ENCODE peak calls at places on chromosomes 2 and 18, in eight cellular contexts. C is fibroblast of the aortic adventitia, W is hepatocyte, S is BJ, R is A549, M is GM23338, H is sigmoid colon, K is HCT116. D is an unnamed sample.

GRCh38 chr18:77206676-77207370 is 42.8 kb upstream of the GALR1 start:
- DNase-seq in C (peak), W (no peak), S (no peak), R (no peak), M (no peak), H (peak), K (no peak), D (peak)

GRCh38 chr2:196422361-196422760 is 217.2 kb upstream of the CCDC150 start:
- DNase-seq in C (no peak), W (no peak), S (no peak), R (no peak), M (no peak), H (no peak), K (no peak), D (no peak)

GRCh38 chr2:169237286-169237685 is 125.0 kb downstream of the LRP2 start:
- DNase-seq in C (no peak), W (no peak), S (no peak), R (no peak), M (no peak), H (no peak), K (no peak), D (no peak)

GRCh38 chr2:28406276-28407096 is 13.8 kb downstream of the FOSL2 start:
- DNase-seq in C (no peak), W (no peak), S (no peak), R (no peak), M (no peak), H (peak), K (no peak), D (peak)

GRCh38 chr2:101753207-101753616 is 55.7 kb downstream of the MAP4K4 start:
- DNase-seq in C (peak), W (no peak), S (no peak), R (no peak), M (no peak), H (no peak), K (no peak), D (peak)

GRCh38 chr2:120883607-120884405 is 148.1 kb downstream of the GLI2 start:
- DNase-seq in C (no peak), W (no peak), S (no peak), R (no peak), M (peak), H (no peak), K (no peak), D (no peak)

GRCh38 chr2:36672199-36672598 is 24.3 kb upstream of the VIT start:
- DNase-seq in C (peak), W (peak), S (no peak), R (peak), M (peak), H (no peak), K (peak), D (peak)

GRCh38 chr2:219209236-219209635 is 2.7 kb downstream of the ZFAND2B start:
- DNase-seq in C (no peak), W (no peak), S (no peak), R (no peak), M (no peak), H (peak), K (no peak), D (no peak)

GRCh38 chr18:24068945-24069693 is 54.6 kb downstream of the TTC39C start:
- DNase-seq in C (no peak), W (no peak), S (no peak), R (no peak), M (no peak), H (no peak), K (no peak), D (no peak)

GRCh38 chr2:16245481-16246054 is 305.2 kb downstream of the MYCN start:
- DNase-seq in C (no peak), W (no peak), S (no peak), R (no peak), M (no peak), H (no peak), K (no peak), D (no peak)

GRCh38 chr18:55967019-55967418 is 379.0 kb upstream of the TCF4 start:
- DNase-seq in C (no peak), W (no peak), S (no peak), R (no peak), M (no peak), H (no peak), K (no peak), D (no peak)

GRCh38 chr2:226963528-226963927 is 127.7 kb downstream of the RHBDD1 start:
- DNase-seq in C (peak), W (peak), S (no peak), R (peak), M (no peak), H (no peak), K (peak), D (peak)

GRCh38 chr2:119517433-119517832 is 6.8 kb downstream of the SCTR start:
- DNase-seq in C (peak), W (peak), S (no peak), R (peak), M (peak), H (no peak), K (peak), D (peak)

GRCh38 chr18:34991561-34991960 is 49.7 kb upstream of the MAPRE2 start:
- DNase-seq in C (no peak), W (no peak), S (no peak), R (no peak), M (no peak), H (no peak), K (no peak), D (no peak)

GRCh38 chr2:67792796-67793195 is 270.0 kb downstream of the C1D start:
- DNase-seq in C (no peak), W (no peak), S (no peak), R (no peak), M (no peak), H (no peak), K (no peak), D (no peak)

GRCh38 chr2:234970467-234970866 is 18.6 kb downstream of the SH3BP4 start:
- DNase-seq in C (peak), W (no peak), S (peak), R (no peak), M (no peak), H (no peak), K (no peak), D (no peak)

GRCh38 chr2:52145005-52145404 is 1113.1 kb upstream of the NRXN1 start:
- DNase-seq in C (peak), W (no peak), S (no peak), R (no peak), M (no peak), H (no peak), K (no peak), D (peak)

GRCh38 chr2:178761759-178762371 is 45.4 kb downstream of the TTN start:
- DNase-seq in C (peak), W (peak), S (no peak), R (peak), M (peak), H (no peak), K (peak), D (peak)

GRCh38 chr2:223586261-223586660 is 15.9 kb downstream of the SCG2 start:
- DNase-seq in C (peak), W (no peak), S (peak), R (peak), M (no peak), H (no peak), K (no peak), D (peak)

GRCh38 chr2:203934006-203934632 is 2.4 kb upstream of the ICOS start:
- DNase-seq in C (no peak), W (no peak), S (no peak), R (no peak), M (no peak), H (no peak), K (no peak), D (no peak)

GRCh38 chr2:1727101-1727771 is 17.1 kb downstream of the PXDN start:
- DNase-seq in C (peak), W (no peak), S (no peak), R (no peak), M (no peak), H (peak), K (no peak), D (peak)

GRCh38 chr2:9212010-9212638 is 5.5 kb downstream of the ASAP2 start:
- DNase-seq in C (no peak), W (peak), S (no peak), R (no peak), M (no peak), H (no peak), K (no peak), D (no peak)

GRCh38 chr2:237283136-237283928 is 130.6 kb downstream of the COL6A3 start:
- DNase-seq in C (peak), W (no peak), S (no peak), R (no peak), M (no peak), H (no peak), K (no peak), D (no peak)

GRCh38 chr2:172806426-172807008 is 70.9 kb downstream of the RAPGEF4 start:
- DNase-seq in C (peak), W (peak), S (no peak), R (peak), M (peak), H (no peak), K (peak), D (peak)

GRCh38 chr2:20745924-20746555 is 76.9 kb downstream of the LDAH start:
- DNase-seq in C (no peak), W (no peak), S (no peak), R (peak), M (no peak), H (no peak), K (no peak), D (peak)

GRCh38 chr2:98508690-98509054 is 64.0 kb downstream of the INPP4A start:
- DNase-seq in C (no peak), W (no peak), S (no peak), R (no peak), M (no peak), H (peak), K (no peak), D (peak)

GRCh38 chr2:219722276-219722883 is 95.0 kb downstream of the SLC4A3 start:
- DNase-seq in C (no peak), W (peak), S (no peak), R (no peak), M (no peak), H (no peak), K (peak), D (no peak)

GRCh38 chr2:59664946-59665345 is 888.5 kb downstream of the BCL11A start:
- DNase-seq in C (no peak), W (no peak), S (no peak), R (no peak), M (no peak), H (no peak), K (no peak), D (no peak)

GRCh38 chr2:71813801-71814470 is 333.7 kb downstream of the CYP26B1 start:
- DNase-seq in C (no peak), W (no peak), S (no peak), R (no peak), M (no peak), H (no peak), K (no peak), D (no peak)

GRCh38 chr2:85536479-85536878 is 2.5 kb upstream of the MAT2A start:
- DNase-seq in C (peak), W (peak), S (peak), R (no peak), M (no peak), H (no peak), K (no peak), D (peak)

GRCh38 chr18:5068856-5069255 is 128.2 kb downstream of the AKAIN1 start:
- DNase-seq in C (peak), W (no peak), S (no peak), R (no peak), M (no peak), H (no peak), K (no peak), D (no peak)

GRCh38 chr18:5075297-5075696 is 121.8 kb downstream of the AKAIN1 start:
- DNase-seq in C (no peak), W (no peak), S (no peak), R (no peak), M (no peak), H (no peak), K (no peak), D (no peak)

GRCh38 chr18:5073026-5073944 is 123.8 kb downstream of the AKAIN1 start:
- DNase-seq in C (peak), W (peak), S (no peak), R (peak), M (peak), H (no peak), K (peak), D (peak)
- TF ChIP-seq CTCF in C (peak), W (peak), S (peak), R (peak), M (peak), H (no peak), K (peak), D (peak)

GRCh38 chr2:200309296-200309846 is 2.9 kb downstream of the SPATS2L start:
- DNase-seq in C (no peak), W (no peak), S (no peak), R (no peak), M (no peak), H (no peak), K (no peak), D (no peak)
- H3K4me3 ChIP-seq in C (peak), W (peak), S (peak), R (no peak), M (peak), H (peak), K (no peak), D (peak)

GRCh38 chr2:3078684-3079083 is 298.9 kb downstream of the EIPR1 start:
- DNase-seq in C (no peak), W (no peak), S (no peak), R (peak), M (no peak), H (no peak), K (no peak), D (no peak)
- TF ChIP-seq CTCF in C (no peak), W (no peak), S (no peak), R (no peak), M (no peak), H (no peak), K (no peak), D (no peak)

GRCh38 chr2:130150181-130151144 is 5.6 kb upstream of the CCDC74B start:
- DNase-seq in C (no peak), W (no peak), S (no peak), R (no peak), M (peak), H (peak), K (no peak), D (no peak)
- H3K4me3 ChIP-seq in C (no peak), W (no peak), S (no peak), R (no peak), M (no peak), H (no peak), K (no peak), D (no peak)

GRCh38 chr2:158996378-158996993 is 28.0 kb downstream of the TANC1 start:
- DNase-seq in C (no peak), W (no peak), S (no peak), R (no peak), M (no peak), H (no peak), K (no peak), D (no peak)
- TF ChIP-seq CTCF in C (peak), W (peak), S (no peak), R (no peak), M (no peak), H (no peak), K (peak), D (peak)